ENCODE peak calls at places on chromosome 3, in eight cellular contexts. O is stromal cell of bone marrow; H is activated naive CD8-positive, alpha-beta T cell treated with anti-CD3 and anti-CD28 coated beads, Interleukin-2, amount 50 U/mL, for 24 hours; T is choroid plexus epithelial cell; F is anterior cingulate cortex; I is activated CD4-positive, CD25-positive, alpha-beta regulatory T cell treated with anti-CD3 and anti-CD28 coated beads, Interleukin-2, amount 50 U/mL, for 72 hours; Y is AG10803; U is RWPE2. K is an unnamed sample.
A peak's percentile ranks its signal among the peaks of the same experiment; 100 is the strongest.

GRCh38 chr3:20104167-20104661 is 64.0 kb downstream of the KAT2B start:
- DNase-seq in O (no peak), H (peak; percentile 60), T (peak; percentile 22), F (no peak), I (peak; percentile 45), Y (no peak), U (no peak), K (no peak)

GRCh38 chr3:2851356-2851755 is 258.8 kb downstream of the IL5RA start:
- DNase-seq in O (no peak), H (no peak), T (no peak), F (no peak), I (no peak), Y (no peak), U (no peak), K (no peak)

GRCh38 chr3:169573129-169573528 is 90.4 kb downstream of the MECOM start:
- DNase-seq in O (no peak), H (no peak), T (peak; percentile 21), F (no peak), I (no peak), Y (no peak), U (no peak), K (no peak)

GRCh38 chr3:98994128-98994762 is 92.8 kb upstream of the DCBLD2 start:
- DNase-seq in O (no peak), H (no peak), T (peak; percentile 87), F (no peak), I (no peak), Y (peak; percentile 70), U (no peak), K (peak; percentile 72)

GRCh38 chr3:12670789-12671450 is 7.0 kb upstream of the RAF1 start:
- DNase-seq in O (no peak), H (no peak), T (peak; percentile 13), F (no peak), I (no peak), Y (no peak), U (no peak), K (no peak)

GRCh38 chr3:182722938-182723337 is 70.4 kb upstream of the ATP11B start:
- DNase-seq in O (peak; percentile 9), H (no peak), T (no peak), F (no peak), I (no peak), Y (no peak), U (no peak), K (no peak)

GRCh38 chr3:159987291-159987711 is 1.3 kb upstream of the IL12A start:
- DNase-seq in O (no peak), H (peak; percentile 22), T (peak; percentile 41), F (no peak), I (no peak), Y (peak; percentile 74), U (no peak), K (peak; percentile 75)

GRCh38 chr3:46845397-46845859 is 17.8 kb downstream of the MYL3 start:
- DNase-seq in O (peak; percentile 52), H (no peak), T (peak; percentile 83), F (no peak), I (no peak), Y (peak; percentile 92), U (peak; percentile 60), K (peak; percentile 83)

K was measured in EH.